ENCODE peak calls at places on chromosomes 2 and 18, in four cellular contexts. U is coronary artery, T is kidney, W is heart right ventricle. S is an unnamed sample.

GRCh38 chr2:177242136-177242987 is 22.2 kb downstream of the NFE2L2 start:
- DNase-seq in U (no peak), T (no peak), W (no peak), S (peak; percentile 94)

GRCh38 chr2:46942143-46942526 is 26.5 kb upstream of the MCFD2 start:
- DNase-seq in U (no peak), T (peak; percentile 77), W (peak; percentile 34), S (no peak)

GRCh38 chr2:125615438-125615837 is 1040.5 kb upstream of the GYPC start:
- DNase-seq in U (no peak), T (no peak), W (no peak), S (no peak)

GRCh38 chr2:78864205-78864604 is 161.3 kb upstream of the REG3G start:
- DNase-seq in U (no peak), T (no peak), W (no peak), S (no peak)

GRCh38 chr2:95231723-95232122 is 24.4 kb downstream of the ZNF892 start:
- DNase-seq in U (no peak), T (no peak), W (no peak), S (peak; percentile 84)

GRCh38 chr2:172403402-172403801 is 24.0 kb upstream of the ITGA6 start:
- DNase-seq in U (no peak), T (no peak), W (no peak), S (no peak)

GRCh38 chr2:181407171-181407570 is 50.0 kb upstream of the ITGA4 start:
- DNase-seq in U (no peak), T (no peak), W (no peak), S (no peak)

GRCh38 chr2:238560234-238560633 is 133.5 kb downstream of the ASB1 start:
- DNase-seq in U (no peak), T (peak; percentile 55), W (no peak), S (no peak)

GRCh38 chr2:184597996-184598312 is 375 bp upstream of the ZNF804A start:
- DNase-seq in U (no peak), T (no peak), W (no peak), S (no peak)

GRCh38 chr2:157603203-157603602 is 25.5 kb downstream of the ACVR1C start:
- DNase-seq in U (no peak), T (no peak), W (no peak), S (no peak)

GRCh38 chr2:14903709-14904374 is 271.3 kb downstream of the LRATD1 start:
- DNase-seq in U (no peak), T (no peak), W (peak; percentile 20), S (peak; percentile 1)
- TF ChIP-seq CTCF in U (no peak), T (peak; percentile 28), W (peak; percentile 31), S (peak; percentile 34)

DNA sequence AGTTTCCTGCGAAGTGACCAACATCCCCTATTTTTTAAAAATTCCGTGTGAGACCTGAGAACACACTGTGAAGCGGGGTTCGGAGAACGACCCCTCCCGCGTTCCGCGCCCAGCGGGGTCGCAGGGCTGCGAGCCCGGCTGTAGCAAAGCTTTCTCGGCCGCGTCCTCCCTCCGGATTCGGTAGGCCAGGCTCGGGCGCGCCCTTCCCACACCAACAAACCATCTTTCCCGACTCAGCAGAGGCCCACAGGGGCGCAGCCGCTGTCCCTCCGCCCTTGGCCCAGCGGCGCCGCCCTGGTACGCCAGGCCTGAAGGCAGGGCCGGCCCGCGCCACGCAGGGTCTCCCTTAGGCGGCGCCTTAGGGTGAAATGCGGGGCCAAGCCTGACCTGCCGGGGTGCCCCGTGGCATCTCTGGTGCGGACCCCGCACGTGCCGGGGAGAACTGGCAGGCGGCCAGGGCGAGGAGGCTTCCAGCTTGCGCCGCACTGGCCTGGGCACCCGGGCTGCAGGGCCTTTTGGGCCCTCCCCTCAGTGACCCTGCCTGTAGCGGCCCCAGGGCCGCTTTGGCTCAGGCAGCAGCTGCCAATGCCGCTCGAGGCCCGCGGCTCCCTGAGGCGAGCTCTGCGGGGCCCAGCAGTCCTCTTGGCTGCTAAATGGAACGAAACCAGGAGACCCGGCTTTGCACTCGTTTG is 8.3 kb downstream of the OTX1 start:
- DNase-seq in U (no peak), T (no peak), W (no peak), S (no peak)
- H3K4me3 ChIP-seq in U (peak overlapping the region; percentile 60), T (no peak overlapping the region), W (no peak overlapping the region), S (no peak overlapping the region)

DNA sequence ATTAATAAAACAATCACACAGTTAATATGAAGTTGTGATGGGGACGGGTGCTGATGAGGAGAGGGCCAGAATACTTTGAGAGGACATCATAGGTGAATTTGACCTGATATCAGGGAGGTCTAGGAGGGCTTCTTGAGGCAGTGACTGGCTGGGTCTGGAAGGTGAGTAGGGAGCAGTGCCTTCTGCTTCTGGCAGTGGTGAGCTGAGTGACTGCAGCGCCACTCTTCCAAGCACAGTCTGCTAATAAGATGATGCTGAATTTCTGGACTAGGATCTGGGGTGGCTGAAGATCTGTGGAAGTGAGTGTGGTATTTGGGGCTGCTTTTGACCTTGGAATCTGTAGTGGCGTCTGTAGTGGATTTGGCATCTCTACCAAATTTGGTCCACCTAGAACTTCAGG is 5.5 kb downstream of the DGKD start:
- DNase-seq in U (no peak), T (no peak), W (no peak), S (no peak)
- TF ChIP-seq CTCF in U (no peak), T (no peak), W (no peak), S (no peak)

DNA sequence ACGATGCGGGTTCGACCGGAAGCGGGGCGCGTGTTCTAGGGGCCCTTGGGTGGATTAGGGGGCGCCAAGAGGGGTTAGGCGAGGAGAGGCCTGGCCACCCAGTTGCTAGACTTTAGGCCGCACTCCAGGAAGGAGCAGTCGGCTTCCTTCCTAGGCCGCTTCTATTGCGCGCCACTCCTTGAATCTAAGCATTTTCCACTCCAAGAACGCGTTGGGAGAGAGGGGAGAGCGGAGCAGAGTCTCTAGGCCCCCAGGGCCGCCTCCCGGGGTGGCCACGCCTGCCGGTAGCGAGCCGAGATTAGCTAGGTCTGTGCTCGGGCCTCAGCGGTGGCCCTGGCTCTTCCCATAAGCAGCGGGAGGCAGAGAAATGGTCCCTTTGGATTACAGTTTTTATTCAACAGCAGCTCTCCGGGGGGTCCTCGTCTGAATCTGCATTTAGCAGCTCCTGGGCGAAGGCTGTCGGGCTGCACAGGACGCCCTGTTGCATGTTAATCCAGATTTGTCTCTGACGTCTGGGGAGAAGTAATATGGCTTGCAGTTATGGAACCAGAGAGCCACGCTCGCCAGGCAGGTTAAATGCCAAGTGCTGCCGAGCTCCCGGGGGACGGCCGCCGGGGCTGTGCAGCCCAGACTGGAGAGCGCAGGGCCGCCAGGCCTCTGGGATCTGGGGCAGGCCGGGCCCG is 11.4 kb downstream of the MEIS1 start:
- DNase-seq in U (no peak), T (peak; percentile 84), W (peak; percentile 66), S (peak; percentile 33)
- H3K4me3 ChIP-seq in U (peak overlapping the region; percentile 59), T (peak overlapping the region; percentile 37), W (peak overlapping the region; percentile 31), S (peak overlapping the region; percentile 5)

GRCh38 chr2:229715895-229716507 is 1.6 kb upstream of the DNER start:
- DNase-seq in U (no peak), T (no peak), W (no peak), S (peak; percentile 19)
- TF ChIP-seq CTCF in U (no peak), T (peak; percentile 22), W (no peak), S (peak; percentile 58)

GRCh38 chr18:908631-909621 is 4.3 kb downstream of the ADCYAP1 start:
- DNase-seq in U (no peak), T (no peak), W (no peak), S (peak; percentile 10)
- H3K4me3 ChIP-seq in U (peak overlapping the region; percentile 71), T (peak overlapping the region; percentile 65), W (peak overlapping the region; percentile 12), S (peak overlapping the region; percentile 14)

GRCh38 chr2:112962308-112963175 is 15.3 kb upstream of the IL36G start:
- DNase-seq in U (no peak), T (no peak), W (no peak), S (no peak)
- TF ChIP-seq CTCF in U (no peak), T (no peak), W (no peak), S (no peak)